ENCODE peak calls at places on chromosomes 11 and 22, in four cellular contexts. V is heart left ventricle, E is adrenal gland, G is SJSA1. W is an unnamed sample.
A peak's percentile ranks its signal among the peaks of the same experiment; 100 is the strongest.

GRCh38 chr11:130095326-130095725 is 25.6 kb downstream of the APLP2 start:
- DNase-seq in V (no peak), E (no peak), G (no peak), W (no peak)

GRCh38 chr22:32469799-32470212 is 4.8 kb upstream of the FBXO7 start:
- DNase-seq in V (no peak), E (peak; percentile 83), G (peak; percentile 87), W (no peak)

GRCh38 chr11:69640995-69641581 is at the start of gene CCND1:
- DNase-seq in V (peak; percentile 81), E (peak; percentile 80), G (peak; percentile 98), W (peak; percentile 85)

GRCh38 chr22:45506961-45507360 is 4.3 kb downstream of the FBLN1 start:
- DNase-seq in V (no peak), E (no peak), G (no peak), W (no peak)

GRCh38 chr11:132357811-132358572 is 987.6 kb downstream of the NTM start:
- DNase-seq in V (no peak), E (no peak), G (no peak), W (peak; percentile 35)

GRCh38 chr11:120121914-120122473 is 15.9 kb downstream of the TRIM29 start:
- DNase-seq in V (no peak), E (no peak), G (no peak), W (no peak)

GRCh38 chr11:12625438-12626071 is 48.7 kb upstream of the TEAD1 start:
- DNase-seq in V (no peak), E (no peak), G (peak; percentile 44), W (no peak)

GRCh38 chr22:26887916-26888315 is 230.5 kb downstream of the MIAT start:
- DNase-seq in V (no peak), E (no peak), G (no peak), W (no peak)

GRCh38 chr11:104106136-104106754 is 57.7 kb downstream of the PDGFD start:
- DNase-seq in V (no peak), E (no peak), G (peak; percentile 68), W (no peak)

GRCh38 chr22:49010086-49010863 is 817.4 kb downstream of the BRD1 start:
- DNase-seq in V (no peak), E (no peak), G (no peak), W (no peak)

GRCh38 chr22:19291218-19291579 is 320 bp downstream of the CLTCL1 start:
- DNase-seq in V (peak; percentile 48), E (peak; percentile 49), G (peak; percentile 42), W (no peak)

GRCh38 chr22:19517919-19518567 is 6.2 kb downstream of the CLDN5 start:
- DNase-seq in V (no peak), E (no peak), G (no peak), W (no peak)

GRCh38 chr11:68312780-68313573 is 586 bp downstream of the LRP5 start:
- DNase-seq in V (no peak), E (no peak), G (no peak), W (no peak)

GRCh38 chr11:76910620-76911414 is 50.1 kb downstream of the ACER3 start:
- DNase-seq in V (peak; percentile 43), E (peak; percentile 33), G (no peak), W (no peak)

GRCh38 chr22:28978863-28979799 is 82.5 kb downstream of the C22orf31 start:
- DNase-seq in V (no peak), E (no peak), G (no peak), W (peak; percentile 53)

GRCh38 chr11:64276653-64277431 is 7.6 kb downstream of the BAD start:
- DNase-seq in V (no peak), E (no peak), G (no peak), W (peak; percentile 46)

GRCh38 chr11:19258651-19259230 is 18.0 kb upstream of the E2F8 start:
- DNase-seq in V (no peak), E (no peak), G (no peak), W (no peak)

GRCh38 chr11:36774603-36775002 is 176.6 kb upstream of the RAG2 start:
- DNase-seq in V (no peak), E (no peak), G (no peak), W (no peak)

GRCh38 chr11:65645710-65646109 is 7.8 kb downstream of the SIPA1 start:
- DNase-seq in V (no peak), E (no peak), G (no peak), W (no peak)

GRCh38 chr11:17525570-17525969 is 18.6 kb downstream of the USH1C start:
- DNase-seq in V (no peak), E (no peak), G (no peak), W (no peak)

GRCh38 chr11:44630511-44631210 is 65.2 kb downstream of the CD82 start:
- DNase-seq in V (no peak), E (no peak), G (no peak), W (no peak)

GRCh38 chr11:117828641-117829368 is 4.3 kb upstream of the FXYD2 start:
- DNase-seq in V (peak; percentile 86), E (no peak), G (peak; percentile 6), W (peak; percentile 44)

GRCh38 chr22:31144223-31144622 is 3.9 kb upstream of the PLA2G3 start:
- DNase-seq in V (no peak), E (no peak), G (no peak), W (peak; percentile 54)

GRCh38 chr11:19676508-19677379 is 35.9 kb upstream of the NAV2 start:
- DNase-seq in V (peak; percentile 59), E (no peak), G (no peak), W (no peak)

GRCh38 chr11:72686639-72687215 is 12.5 kb upstream of the PDE2A start:
- DNase-seq in V (no peak), E (no peak), G (no peak), W (no peak)

GRCh38 chr11:7898666-7899283 is 32.3 kb downstream of the OR10A6 start:
- DNase-seq in V (no peak), E (no peak), G (no peak), W (peak; percentile 18)

GRCh38 chr11:23280088-23280487 is 419.8 kb upstream of the CCDC179 start:
- DNase-seq in V (no peak), E (no peak), G (no peak), W (no peak)

GRCh38 chr11:64372802-64373597 is 14.0 kb downstream of the RPS6KA4 start:
- DNase-seq in V (no peak), E (no peak), G (peak; percentile 31), W (peak; percentile 74)

GRCh38 chr11:67289226-67289650 is at the start of gene ANKRD13D:
- DNase-seq in V (no peak), E (no peak), G (peak; percentile 60), W (no peak)

GRCh38 chr11:44622190-44622650 is 56.8 kb downstream of the CD82 start:
- DNase-seq in V (no peak), E (peak; percentile 3), G (no peak), W (no peak)

GRCh38 chr22:17972385-17973181 is 51.8 kb downstream of the MICAL3 start:
- DNase-seq in V (no peak), E (peak; percentile 58), G (peak; percentile 19), W (peak; percentile 32)

GRCh38 chr11:111408789-111409727 is 30.0 kb upstream of the POU2AF1 start:
- DNase-seq in V (no peak), E (no peak), G (no peak), W (no peak)

GRCh38 chr11:116840224-116840745 is 2.9 kb upstream of the APOA1 start:
- DNase-seq in V (no peak), E (no peak), G (no peak), W (no peak)

GRCh38 chr11:10669258-10670033 is 24.1 kb downstream of the IRAG1 start:
- DNase-seq in V (no peak), E (peak; percentile 71), G (no peak), W (peak; percentile 54)

GRCh38 chr11:44861829-44862545 is 88.7 kb downstream of the TP53I11 start:
- DNase-seq in V (peak; percentile 91), E (peak; percentile 91), G (peak; percentile 97), W (peak; percentile 70)

GRCh38 chr22:26617251-26618199 is at the start of gene CRYBB1:
- DNase-seq in V (peak; percentile 38), E (peak; percentile 24), G (no peak), W (no peak)

GRCh38 chr22:39308614-39309363 is 10.6 kb downstream of the RPL3 start:
- DNase-seq in V (peak; percentile 81), E (peak; percentile 90), G (peak; percentile 86), W (no peak)

GRCh38 chr22:37157516-37158289 is 8.0 kb upstream of the IL2RB start:
- DNase-seq in V (no peak), E (peak; percentile 59), G (no peak), W (no peak)

GRCh38 chr22:40533712-40534378 is 102.7 kb downstream of the MRTFA start:
- DNase-seq in V (no peak), E (no peak), G (peak; percentile 65), W (peak; percentile 59)

GRCh38 chr11:69260622-69261021 is 33.3 kb upstream of the MYEOV start:
- DNase-seq in V (no peak), E (no peak), G (no peak), W (no peak)

GRCh38 chr11:47267858-47268257 is 2.1 kb upstream of the MADD start:
- DNase-seq in V (no peak), E (no peak), G (no peak), W (no peak)
- H3K4me1 ChIP-seq in V (peaks cover 14% of the 10 kb centered on the region), E (peaks cover 47% of the 10 kb centered on the region), G (peaks cover 49% of the 10 kb centered on the region), W (peaks cover 2% of the 10 kb centered on the region)

GRCh38 chr11:47510231-47510630 is 42.7 kb downstream of the CELF1 start:
- DNase-seq in V (no peak), E (no peak), G (no peak), W (peak; percentile 51)
- H3K27ac ChIP-seq in V (no peak overlapping the region), E (no peak overlapping the region), G (no peak overlapping the region), W (no peak overlapping the region)

DNA sequence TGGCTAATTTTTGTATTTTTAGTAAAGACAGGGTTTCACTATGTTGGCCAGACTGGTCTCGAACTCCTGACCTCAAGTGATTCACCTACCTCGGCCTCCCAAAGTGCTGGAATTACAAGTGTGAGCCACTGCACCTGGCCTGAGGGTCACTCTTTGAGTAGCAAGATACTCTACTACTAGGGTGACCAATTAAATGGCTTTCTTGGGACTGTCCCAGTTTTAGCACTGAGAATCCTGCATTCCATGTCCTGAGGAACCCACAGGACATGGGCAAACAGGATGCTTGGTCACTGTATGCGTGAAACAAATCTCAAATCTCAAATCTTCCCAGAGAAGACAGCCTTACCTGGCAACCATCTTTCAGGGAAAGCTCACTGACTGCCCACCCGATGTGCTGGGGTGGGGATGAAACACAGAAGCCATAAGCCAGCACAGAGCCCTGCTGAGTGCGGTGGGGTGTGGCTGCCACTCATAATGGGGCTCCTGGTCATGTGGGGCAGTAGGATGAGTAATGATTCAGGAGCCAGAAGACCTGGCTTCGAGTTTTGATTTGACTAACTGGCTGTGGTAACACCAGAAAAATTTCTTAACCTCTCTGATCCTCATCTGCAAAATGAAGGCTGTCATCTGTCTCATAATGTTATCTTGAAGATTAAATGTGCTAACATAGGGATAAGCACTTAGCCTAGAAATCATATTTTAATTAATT is 11.5 kb downstream of the CLMP start:
- DNase-seq in V (no peak), E (no peak), G (no peak), W (no peak)
- H3K4me1 ChIP-seq in V (no peaks in the 10 kb centered on the region), E (no peaks in the 10 kb centered on the region), G (peaks cover 16% of the 10 kb centered on the region), W (peaks cover 4% of the 10 kb centered on the region)

GRCh38 chr11:29012507-29012906 is 904.3 kb downstream of the METTL15 start:
- DNase-seq in V (no peak), E (no peak), G (no peak), W (no peak)

GRCh38 chr11:29019960-29020683 is 911.9 kb downstream of the METTL15 start:
- DNase-seq in V (no peak), E (no peak), G (peak; percentile 26), W (no peak)

GRCh38 chr11:29022676-29023075 is 914.5 kb downstream of the METTL15 start:
- DNase-seq in V (no peak), E (no peak), G (no peak), W (no peak)

GRCh38 chr11:29018631-29019030 is 910.4 kb downstream of the METTL15 start:
- DNase-seq in V (no peak), E (no peak), G (peak; percentile 60), W (no peak)

GRCh38 chr11:29017941-29018340 is 909.8 kb downstream of the METTL15 start:
- DNase-seq in V (no peak), E (no peak), G (no peak), W (no peak)
- H3K27ac ChIP-seq in V (no peak overlapping the region), E (no peak overlapping the region), G (peak overlapping the region; percentile 63), W (no peak overlapping the region)